ENCODE peak calls at places on chromosomes 3 and 15, in ten cellular contexts. One of them, this sample, is unnamed.

GRCh38 chr15:41483519-41483918 is 10.2 kb upstream of the ITPKA start:
- DNase-seq in endothelial cell: no peak
- DNase-seq in neural progenitor cell: no peak
- DNase-seq in OCI-LY7: no peak
- DNase-seq in coronary artery: no peak
- DNase-seq in mesothelial cell of epicardium: no peak
- DNase-seq in GM23338: no peak
- DNase-seq in tibial artery: no peak
- DNase-seq in PC-9: no peak
- DNase-seq in transverse colon: no peak
- DNase-seq in this sample: no peak

GRCh38 chr3:70973558-70973957 is 610.0 kb downstream of the FOXP1 start:
- DNase-seq in coronary artery: no peak
- DNase-seq in transverse colon: no peak
- DNase-seq in OCI-LY7: no peak
- DNase-seq in endothelial cell: no peak
- DNase-seq in mesothelial cell of epicardium: no peak
- DNase-seq in GM23338: no peak
- DNase-seq in tibial artery: no peak
- DNase-seq in PC-9: no peak
- DNase-seq in neural progenitor cell: no peak
- DNase-seq in this sample: no peak

GRCh38 chr3:100413619-100414018 is 12.3 kb downstream of the LNP1 start:
- DNase-seq in coronary artery: no peak
- DNase-seq in PC-9: no peak
- DNase-seq in tibial artery: no peak
- DNase-seq in OCI-LY7: no peak
- DNase-seq in GM23338: peak
- DNase-seq in transverse colon: no peak
- DNase-seq in neural progenitor cell: no peak
- DNase-seq in mesothelial cell of epicardium: no peak
- DNase-seq in endothelial cell: no peak
- DNase-seq in this sample: no peak

GRCh38 chr15:51775967-51776816 is 24.8 kb downstream of the TMOD2 start:
- DNase-seq in coronary artery: no peak
- DNase-seq in transverse colon: peak
- DNase-seq in tibial artery: peak
- DNase-seq in PC-9: peak
- DNase-seq in OCI-LY7: peak
- DNase-seq in endothelial cell: peak
- DNase-seq in neural progenitor cell: peak
- DNase-seq in mesothelial cell of epicardium: no peak
- DNase-seq in GM23338: peak
- DNase-seq in this sample: no peak

GRCh38 chr15:51936119-51936478 is 35.5 kb downstream of the LEO1 start:
- DNase-seq in OCI-LY7: no peak
- DNase-seq in neural progenitor cell: no peak
- DNase-seq in tibial artery: no peak
- DNase-seq in endothelial cell: no peak
- DNase-seq in mesothelial cell of epicardium: no peak
- DNase-seq in GM23338: peak
- DNase-seq in transverse colon: no peak
- DNase-seq in coronary artery: no peak
- DNase-seq in PC-9: no peak
- DNase-seq in this sample: no peak

GRCh38 chr3:122947621-122948202 is 79.9 kb downstream of the SEMA5B start:
- DNase-seq in PC-9: no peak
- DNase-seq in OCI-LY7: no peak
- DNase-seq in mesothelial cell of epicardium: no peak
- DNase-seq in endothelial cell: no peak
- DNase-seq in coronary artery: no peak
- DNase-seq in tibial artery: no peak
- DNase-seq in neural progenitor cell: no peak
- DNase-seq in transverse colon: no peak
- DNase-seq in GM23338: no peak
- DNase-seq in this sample: no peak

GRCh38 chr3:90007786-90008499 is 900.5 kb downstream of the EPHA3 start:
- DNase-seq in PC-9: no peak
- DNase-seq in neural progenitor cell: no peak
- DNase-seq in endothelial cell: no peak
- DNase-seq in transverse colon: no peak
- DNase-seq in GM23338: no peak
- DNase-seq in coronary artery: no peak
- DNase-seq in mesothelial cell of epicardium: no peak
- DNase-seq in tibial artery: peak
- DNase-seq in OCI-LY7: no peak
- DNase-seq in this sample: no peak

GRCh38 chr3:100928638-100929428 is 64.4 kb downstream of the ABI3BP start:
- DNase-seq in OCI-LY7: no peak
- DNase-seq in mesothelial cell of epicardium: no peak
- DNase-seq in transverse colon: no peak
- DNase-seq in GM23338: no peak
- DNase-seq in PC-9: no peak
- DNase-seq in endothelial cell: no peak
- DNase-seq in neural progenitor cell: no peak
- DNase-seq in coronary artery: no peak
- DNase-seq in tibial artery: no peak
- DNase-seq in this sample: no peak

GRCh38 chr3:57164217-57164605 is 942 bp downstream of the IL17RD start:
- DNase-seq in tibial artery: peak
- DNase-seq in neural progenitor cell: no peak
- DNase-seq in coronary artery: no peak
- DNase-seq in mesothelial cell of epicardium: no peak
- DNase-seq in PC-9: no peak
- DNase-seq in transverse colon: peak
- DNase-seq in endothelial cell: no peak
- DNase-seq in GM23338: no peak
- DNase-seq in OCI-LY7: no peak
- DNase-seq in this sample: no peak

GRCh38 chr15:66287461-66288055 is 5.8 kb upstream of the DIS3L start:
- DNase-seq in PC-9: no peak
- DNase-seq in coronary artery: no peak
- DNase-seq in GM23338: peak
- DNase-seq in mesothelial cell of epicardium: no peak
- DNase-seq in endothelial cell: no peak
- DNase-seq in OCI-LY7: peak
- DNase-seq in neural progenitor cell: peak
- DNase-seq in tibial artery: no peak
- DNase-seq in transverse colon: no peak
- DNase-seq in this sample: peak

GRCh38 chr3:62873672-62874397 is 1.4 kb downstream of the CADPS start:
- DNase-seq in neural progenitor cell: peak
- DNase-seq in transverse colon: peak
- DNase-seq in coronary artery: no peak
- DNase-seq in GM23338: peak
- DNase-seq in tibial artery: peak
- DNase-seq in OCI-LY7: peak
- DNase-seq in endothelial cell: peak
- DNase-seq in PC-9: no peak
- DNase-seq in mesothelial cell of epicardium: peak
- DNase-seq in this sample: no peak

GRCh38 chr3:151434151-151434890 is 26.5 kb downstream of the IGSF10 start:
- DNase-seq in coronary artery: no peak
- DNase-seq in OCI-LY7: no peak
- DNase-seq in transverse colon: no peak
- DNase-seq in endothelial cell: no peak
- DNase-seq in tibial artery: no peak
- DNase-seq in PC-9: no peak
- DNase-seq in neural progenitor cell: no peak
- DNase-seq in mesothelial cell of epicardium: no peak
- DNase-seq in GM23338: no peak
- DNase-seq in this sample: no peak

GRCh38 chr15:73756947-73757513 is 3.9 kb upstream of the INSYN1 start:
- DNase-seq in endothelial cell: no peak
- DNase-seq in coronary artery: no peak
- DNase-seq in PC-9: no peak
- DNase-seq in tibial artery: no peak
- DNase-seq in neural progenitor cell: no peak
- DNase-seq in transverse colon: no peak
- DNase-seq in OCI-LY7: no peak
- DNase-seq in mesothelial cell of epicardium: no peak
- DNase-seq in GM23338: no peak
- DNase-seq in this sample: no peak
- TF ChIP-seq CTCF in endothelial cell: no peak
- TF ChIP-seq CTCF in coronary artery: no peak
- TF ChIP-seq CTCF in PC-9: no peak
- TF ChIP-seq CTCF in tibial artery: no peak
- TF ChIP-seq CTCF in neural progenitor cell: no peak
- TF ChIP-seq CTCF in transverse colon: no peak
- TF ChIP-seq CTCF in OCI-LY7: no peak
- TF ChIP-seq CTCF in mesothelial cell of epicardium: no peak
- TF ChIP-seq CTCF in GM23338: no peak
- TF ChIP-seq CTCF in this sample: no peak

GRCh38 chr3:106822204-106822603 is 555.0 kb upstream of the CCDC54 start:
- DNase-seq in PC-9: no peak
- DNase-seq in coronary artery: no peak
- DNase-seq in transverse colon: no peak
- DNase-seq in endothelial cell: no peak
- DNase-seq in OCI-LY7: no peak
- DNase-seq in GM23338: no peak
- DNase-seq in neural progenitor cell: no peak
- DNase-seq in tibial artery: no peak
- DNase-seq in mesothelial cell of epicardium: no peak
- DNase-seq in this sample: no peak

GRCh38 chr3:106825962-106826605 is 551.2 kb upstream of the CCDC54 start:
- DNase-seq in OCI-LY7: no peak
- DNase-seq in GM23338: peak
- DNase-seq in PC-9: no peak
- DNase-seq in endothelial cell: no peak
- DNase-seq in mesothelial cell of epicardium: no peak
- DNase-seq in neural progenitor cell: peak
- DNase-seq in transverse colon: no peak
- DNase-seq in coronary artery: no peak
- DNase-seq in tibial artery: no peak
- DNase-seq in this sample: no peak

GRCh38 chr3:106826861-106827311 is 550.4 kb upstream of the CCDC54 start:
- DNase-seq in endothelial cell: no peak
- DNase-seq in transverse colon: no peak
- DNase-seq in tibial artery: no peak
- DNase-seq in mesothelial cell of epicardium: no peak
- DNase-seq in coronary artery: no peak
- DNase-seq in neural progenitor cell: no peak
- DNase-seq in GM23338: no peak
- DNase-seq in PC-9: no peak
- DNase-seq in OCI-LY7: no peak
- DNase-seq in this sample: no peak

GRCh38 chr3:106823706-106824105 is 553.5 kb upstream of the CCDC54 start:
- DNase-seq in tibial artery: no peak
- DNase-seq in PC-9: no peak
- DNase-seq in OCI-LY7: no peak
- DNase-seq in coronary artery: no peak
- DNase-seq in transverse colon: no peak
- DNase-seq in mesothelial cell of epicardium: no peak
- DNase-seq in endothelial cell: no peak
- DNase-seq in GM23338: no peak
- DNase-seq in neural progenitor cell: no peak
- DNase-seq in this sample: no peak

GRCh38 chr3:106824856-106825255 is 552.4 kb upstream of the CCDC54 start:
- DNase-seq in neural progenitor cell: peak
- DNase-seq in transverse colon: no peak
- DNase-seq in PC-9: no peak
- DNase-seq in OCI-LY7: peak
- DNase-seq in coronary artery: no peak
- DNase-seq in tibial artery: no peak
- DNase-seq in mesothelial cell of epicardium: no peak
- DNase-seq in endothelial cell: peak
- DNase-seq in GM23338: peak
- DNase-seq in this sample: no peak
- TF ChIP-seq CTCF in neural progenitor cell: peak
- TF ChIP-seq CTCF in transverse colon: no peak
- TF ChIP-seq CTCF in PC-9: peak
- TF ChIP-seq CTCF in OCI-LY7: peak
- TF ChIP-seq CTCF in coronary artery: no peak
- TF ChIP-seq CTCF in tibial artery: peak
- TF ChIP-seq CTCF in mesothelial cell of epicardium: no peak
- TF ChIP-seq CTCF in endothelial cell: no peak
- TF ChIP-seq CTCF in GM23338: peak
- TF ChIP-seq CTCF in this sample: no peak

DNA sequence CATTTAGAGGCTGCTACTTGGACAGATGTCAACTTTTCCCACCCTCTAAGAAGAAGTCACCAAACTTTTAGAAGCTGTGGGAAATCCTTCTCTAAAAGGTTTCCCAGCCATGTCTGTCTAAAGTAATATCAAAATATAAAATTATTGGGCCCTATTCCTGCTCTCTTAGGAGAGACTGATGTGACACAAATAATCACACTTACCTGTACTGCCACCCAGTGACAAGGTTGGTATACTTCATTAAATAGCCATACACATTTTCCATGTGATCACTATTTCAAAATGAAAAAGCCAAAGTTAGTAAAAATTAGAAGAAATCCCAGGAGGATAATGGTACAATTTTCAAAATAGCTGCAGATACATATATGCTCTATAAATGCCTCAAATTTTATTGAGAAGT is 12.6 kb downstream of the OSBPL11 start:
- DNase-seq in mesothelial cell of epicardium: no peak
- DNase-seq in PC-9: no peak
- DNase-seq in tibial artery: no peak
- DNase-seq in coronary artery: no peak
- DNase-seq in GM23338: peak
- DNase-seq in neural progenitor cell: no peak
- DNase-seq in endothelial cell: no peak
- DNase-seq in transverse colon: no peak
- DNase-seq in OCI-LY7: peak
- DNase-seq in this sample: no peak
- TF ChIP-seq CTCF in mesothelial cell of epicardium: peak
- TF ChIP-seq CTCF in PC-9: peak
- TF ChIP-seq CTCF in tibial artery: no peak
- TF ChIP-seq CTCF in coronary artery: no peak
- TF ChIP-seq CTCF in GM23338: peak
- TF ChIP-seq CTCF in neural progenitor cell: peak
- TF ChIP-seq CTCF in endothelial cell: no peak
- TF ChIP-seq CTCF in transverse colon: no peak
- TF ChIP-seq CTCF in OCI-LY7: peak
- TF ChIP-seq CTCF in this sample: peak

GRCh38 chr3:102235679-102236078 is 199.1 kb upstream of the ZPLD1 start:
- DNase-seq in PC-9: no peak
- DNase-seq in transverse colon: no peak
- DNase-seq in neural progenitor cell: peak
- DNase-seq in coronary artery: no peak
- DNase-seq in GM23338: peak
- DNase-seq in OCI-LY7: peak
- DNase-seq in mesothelial cell of epicardium: no peak
- DNase-seq in endothelial cell: no peak
- DNase-seq in tibial artery: no peak
- DNase-seq in this sample: no peak
- TF ChIP-seq CTCF in PC-9: peak
- TF ChIP-seq CTCF in transverse colon: peak
- TF ChIP-seq CTCF in neural progenitor cell: peak
- TF ChIP-seq CTCF in coronary artery: no peak
- TF ChIP-seq CTCF in GM23338: peak
- TF ChIP-seq CTCF in OCI-LY7: peak
- TF ChIP-seq CTCF in mesothelial cell of epicardium: no peak
- TF ChIP-seq CTCF in endothelial cell: no peak
- TF ChIP-seq CTCF in tibial artery: no peak
- TF ChIP-seq CTCF in this sample: peak